ENCODE peak calls at places on chromosomes 11 and 22, in four cellular contexts. C, O, H and N are unnamed samples.

GRCh38 chr22:48702573-48703264 is 1125.0 kb downstream of the BRD1 start:
- DNase-seq in H (no peak), O (peak), C (no peak), N (no peak)

GRCh38 chr11:44596541-44597276 is 31.2 kb downstream of the CD82 start:
- DNase-seq in O (no peak), H (no peak), C (no peak), N (peak)

GRCh38 chr11:85948884-85949283 is 93.7 kb downstream of the CCDC83 start:
- DNase-seq in O (no peak), C (no peak), H (no peak), N (no peak)

GRCh38 chr11:59802639-59803176 is 7.9 kb downstream of the MRPL16 start:
- DNase-seq in C (peak), O (peak), H (peak), N (no peak)

GRCh38 chr11:75313457-75314272 is 37.8 kb downstream of the ARRB1 start:
- DNase-seq in C (peak), O (no peak), H (no peak), N (no peak)

GRCh38 chr11:94185387-94186084 is 56.9 kb downstream of the PANX1 start:
- DNase-seq in C (no peak), H (no peak), O (no peak), N (no peak)

GRCh38 chr11:72613450-72613849 is 60.8 kb downstream of the PDE2A start:
- DNase-seq in C (no peak), O (no peak), H (no peak), N (no peak)

GRCh38 chr11:56849250-56849649 is 100.8 kb upstream of the OR9G4 start:
- DNase-seq in H (no peak), C (no peak), O (no peak), N (no peak)

GRCh38 chr11:38990841-38991240 is 2392.8 kb upstream of the RAG2 start:
- DNase-seq in H (no peak), C (no peak), O (no peak), N (no peak)

GRCh38 chr11:63682045-63682915 is 980 bp downstream of the RTN3 start:
- DNase-seq in O (peak), H (peak), C (peak), N (no peak)
- TF ChIP-seq FOXM1 in O (no peak), H (no peak), C (no peak), N (no peak)

DNA sequence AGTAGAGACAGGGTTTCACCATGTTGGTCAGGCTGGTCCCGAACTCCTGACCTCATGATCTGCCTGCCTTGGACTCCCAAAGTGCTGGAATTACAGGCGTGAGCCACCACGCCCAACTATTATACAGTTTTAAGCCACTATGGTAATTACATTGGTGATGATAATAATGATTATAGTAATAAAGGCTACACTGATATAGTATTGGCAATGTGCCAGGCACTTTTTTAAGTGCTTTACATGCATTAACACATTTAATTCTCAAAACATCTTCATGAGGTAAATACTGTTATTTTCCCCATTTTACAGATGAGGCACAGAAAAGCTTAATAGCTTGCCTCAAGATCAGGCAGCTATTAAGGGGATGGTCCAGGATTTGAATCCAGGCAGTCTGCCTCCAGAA is 222.5 kb downstream of the SOX6 start:
- DNase-seq in H (no peak), O (no peak), C (no peak), N (no peak)
- H3K9ac ChIP-seq in H (no peak), O (no peak), C (no peak), N (no peak)

DNA sequence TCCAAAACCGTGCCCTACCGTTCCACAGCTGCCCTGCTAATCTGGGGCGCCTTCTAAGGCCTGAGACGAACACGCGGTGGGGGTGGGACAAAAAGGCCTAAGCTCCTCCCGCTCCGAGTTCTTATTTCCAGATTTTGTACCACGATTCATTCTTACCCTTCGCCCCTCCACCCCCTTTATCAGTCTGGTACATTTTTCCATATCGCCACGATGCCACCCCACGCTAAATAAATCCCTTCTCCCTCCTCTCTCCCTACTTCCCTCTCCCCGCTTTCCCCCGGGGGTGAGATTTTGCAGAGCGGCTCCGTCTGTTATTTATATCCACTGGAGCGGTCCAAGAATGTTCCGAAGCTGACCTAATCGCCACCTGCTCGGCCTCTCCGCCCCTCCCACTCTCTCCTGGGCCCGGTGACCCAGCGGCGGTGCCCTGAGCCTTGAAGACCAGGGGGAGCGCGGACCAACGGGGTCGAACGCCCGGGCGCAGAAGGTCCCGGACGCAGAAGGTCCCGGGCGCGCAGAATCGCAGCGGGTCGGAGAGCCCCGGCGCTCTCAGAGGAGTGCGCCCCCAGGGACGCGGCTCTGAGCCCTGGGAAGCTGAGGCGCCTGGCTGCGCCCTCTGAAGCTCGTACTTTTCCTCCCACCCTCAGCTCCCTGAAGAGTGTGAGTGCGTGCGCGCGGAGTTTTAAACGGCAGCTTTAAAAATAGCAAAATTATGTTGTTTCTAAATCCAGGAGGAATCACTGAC is 875 bp upstream of the PACSIN3 start:
- DNase-seq in H (peak), C (peak), O (peak), N (no peak)
- TF ChIP-seq FOXM1 in H (no peak), C (no peak), O (no peak), N (no peak)

DNA sequence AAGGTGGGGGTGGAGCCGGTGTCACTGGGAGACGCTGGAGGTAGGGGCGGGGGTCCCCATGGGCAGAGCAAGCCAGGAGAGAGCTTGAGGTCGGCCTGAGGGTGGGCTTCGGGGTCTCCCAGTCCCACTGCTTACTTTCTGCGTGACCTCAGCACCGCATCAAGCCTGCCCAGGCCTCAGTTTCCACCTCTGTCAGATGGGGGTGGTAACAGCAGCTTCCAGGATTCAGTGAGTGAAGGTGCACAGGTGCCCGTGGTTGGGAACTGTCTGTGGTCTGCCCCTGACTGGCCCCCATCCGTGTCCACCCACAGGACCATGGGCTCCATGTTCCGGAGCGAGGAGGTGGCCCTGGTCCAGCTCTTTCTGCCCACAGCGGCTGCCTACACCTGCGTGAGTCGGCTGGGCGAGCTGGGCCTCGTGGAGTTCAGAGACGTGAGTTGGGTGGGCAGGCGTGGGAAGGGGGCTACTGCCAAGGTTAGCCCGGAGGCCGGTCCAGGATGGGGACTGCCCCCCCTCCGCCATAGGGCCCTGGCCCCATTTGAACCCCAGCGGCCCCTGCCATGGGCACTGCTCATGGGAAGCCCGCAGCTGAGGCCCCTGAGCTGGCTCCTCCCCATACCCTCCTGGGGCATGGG is 2.2 kb downstream of the TCIRG1 start:
- DNase-seq in C (no peak), H (peak), O (no peak), N (no peak)
- H3K9ac ChIP-seq in C (peak), H (peak), O (peak), N (peak)

DNA sequence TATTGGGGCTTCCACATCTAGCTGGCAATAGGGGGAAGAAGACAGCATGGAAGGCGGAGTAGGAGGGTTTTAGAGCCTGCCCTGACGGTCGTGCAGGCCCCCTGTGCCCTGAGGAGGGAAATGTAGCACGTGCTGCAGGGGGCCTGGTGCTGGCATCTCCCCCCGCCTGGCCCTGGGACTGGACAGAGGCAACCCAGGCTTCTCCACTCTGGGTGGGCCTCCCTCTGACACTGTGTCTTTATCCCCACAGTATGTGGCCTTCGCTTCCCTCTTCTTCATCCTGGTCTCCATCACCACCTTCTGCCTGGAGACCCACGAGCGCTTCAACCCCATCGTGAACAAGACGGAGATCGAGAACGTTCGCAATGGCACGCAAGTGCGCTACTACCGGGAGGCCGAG is 36.8 kb downstream of the KCNC1 start:
- DNase-seq in C (no peak), O (no peak), H (no peak), N (no peak)
- TF ChIP-seq FOXM1 in C (no peak), O (no peak), H (no peak), N (no peak)

GRCh38 chr22:50502628-50503474 is 4.7 kb downstream of the LMF2 start:
- DNase-seq in H (no peak), O (no peak), C (no peak), N (no peak)
- H3K9ac ChIP-seq in H (no peak), O (no peak), C (no peak), N (no peak)

GRCh38 chr22:33807465-33807864 is 112.8 kb downstream of the LARGE1 start:
- DNase-seq in H (no peak), C (no peak), O (no peak), N (no peak)
- TF ChIP-seq FOXM1 in H (no peak), C (no peak), O (no peak), N (no peak)